ENCODE peak calls at places on chromosome 2, in eight cellular contexts. One of them, this sample, is unnamed. For H3K4me1, the result is how much of the 10 kb centered on the place peaks cover.

GRCh38 chr2:98295721-98296414 is 50.4 kb upstream of the CNGA3 start:
- DNase-seq in cardiac muscle cell: peak
- DNase-seq in pancreas: no peak
- DNase-seq in right cardiac atrium: no peak
- DNase-seq in body of pancreas: no peak
- DNase-seq in uterus: no peak
- DNase-seq in upper lobe of right lung: no peak
- DNase-seq in A549: no peak
- DNase-seq in this sample: no peak

GRCh38 chr2:197969391-197969893 is 165.0 kb downstream of the PLCL1 start:
- DNase-seq in cardiac muscle cell: peak
- DNase-seq in pancreas: no peak
- DNase-seq in right cardiac atrium: no peak
- DNase-seq in body of pancreas: no peak
- DNase-seq in uterus: no peak
- DNase-seq in upper lobe of right lung: no peak
- DNase-seq in A549: no peak
- DNase-seq in this sample: no peak

GRCh38 chr2:43265006-43265770 is 38.8 kb upstream of the ZFP36L2 start:
- DNase-seq in cardiac muscle cell: peak
- DNase-seq in pancreas: no peak
- DNase-seq in right cardiac atrium: peak
- DNase-seq in body of pancreas: no peak
- DNase-seq in uterus: peak
- DNase-seq in upper lobe of right lung: no peak
- DNase-seq in A549: no peak
- DNase-seq in this sample: peak

GRCh38 chr2:12721571-12722444 is 5.1 kb downstream of the TRIB2 start:
- DNase-seq in cardiac muscle cell: peak
- DNase-seq in pancreas: no peak
- DNase-seq in right cardiac atrium: peak
- DNase-seq in body of pancreas: no peak
- DNase-seq in uterus: no peak
- DNase-seq in upper lobe of right lung: no peak
- DNase-seq in A549: no peak
- DNase-seq in this sample: no peak

GRCh38 chr2:25310965-25311865 is 30.5 kb downstream of the DNMT3A start:
- DNase-seq in cardiac muscle cell: no peak
- DNase-seq in pancreas: peak
- DNase-seq in right cardiac atrium: no peak
- DNase-seq in body of pancreas: peak
- DNase-seq in uterus: no peak
- DNase-seq in upper lobe of right lung: peak
- DNase-seq in A549: no peak
- DNase-seq in this sample: no peak

GRCh38 chr2:105141099-105141614 is 100.4 kb upstream of the GPR45 start:
- DNase-seq in cardiac muscle cell: no peak
- DNase-seq in pancreas: no peak
- DNase-seq in right cardiac atrium: no peak
- DNase-seq in body of pancreas: no peak
- DNase-seq in uterus: no peak
- DNase-seq in upper lobe of right lung: no peak
- DNase-seq in A549: no peak
- DNase-seq in this sample: no peak

GRCh38 chr2:25312958-25313710 is 28.6 kb downstream of the DNMT3A start:
- DNase-seq in cardiac muscle cell: no peak
- DNase-seq in pancreas: no peak
- DNase-seq in right cardiac atrium: no peak
- DNase-seq in body of pancreas: no peak
- DNase-seq in uterus: no peak
- DNase-seq in upper lobe of right lung: no peak
- DNase-seq in A549: no peak
- DNase-seq in this sample: no peak

GRCh38 chr2:191894681-191895147 is 47.8 kb upstream of the CAVIN2 start:
- DNase-seq in cardiac muscle cell: peak
- DNase-seq in pancreas: no peak
- DNase-seq in right cardiac atrium: no peak
- DNase-seq in body of pancreas: no peak
- DNase-seq in uterus: no peak
- DNase-seq in upper lobe of right lung: no peak
- DNase-seq in A549: peak
- DNase-seq in this sample: no peak

GRCh38 chr2:1556286-1556685 is 143.0 kb downstream of the TPO start:
- DNase-seq in cardiac muscle cell: no peak
- DNase-seq in pancreas: no peak
- DNase-seq in right cardiac atrium: no peak
- DNase-seq in body of pancreas: no peak
- DNase-seq in uterus: no peak
- DNase-seq in upper lobe of right lung: no peak
- DNase-seq in A549: no peak
- DNase-seq in this sample: no peak

GRCh38 chr2:57720728-57721627 is 325.6 kb upstream of the VRK2 start:
- DNase-seq in cardiac muscle cell: peak
- DNase-seq in pancreas: no peak
- DNase-seq in right cardiac atrium: peak
- DNase-seq in body of pancreas: peak
- DNase-seq in uterus: no peak
- DNase-seq in upper lobe of right lung: peak
- DNase-seq in A549: peak
- DNase-seq in this sample: no peak

GRCh38 chr2:196535080-196535479 is 104.4 kb upstream of the CCDC150 start:
- DNase-seq in cardiac muscle cell: no peak
- DNase-seq in pancreas: no peak
- DNase-seq in right cardiac atrium: no peak
- DNase-seq in body of pancreas: no peak
- DNase-seq in uterus: no peak
- DNase-seq in upper lobe of right lung: no peak
- DNase-seq in A549: no peak
- DNase-seq in this sample: no peak

GRCh38 chr2:160253440-160254296 is 53.6 kb upstream of the ITGB6 start:
- DNase-seq in cardiac muscle cell: no peak
- DNase-seq in pancreas: no peak
- DNase-seq in right cardiac atrium: no peak
- DNase-seq in body of pancreas: no peak
- DNase-seq in uterus: no peak
- DNase-seq in upper lobe of right lung: no peak
- DNase-seq in A549: peak
- DNase-seq in this sample: no peak

GRCh38 chr2:2704380-2705093 is 373.5 kb upstream of the MYT1L start:
- DNase-seq in cardiac muscle cell: no peak
- DNase-seq in pancreas: no peak
- DNase-seq in right cardiac atrium: no peak
- DNase-seq in body of pancreas: no peak
- DNase-seq in uterus: no peak
- DNase-seq in upper lobe of right lung: no peak
- DNase-seq in A549: no peak
- DNase-seq in this sample: no peak

DNA sequence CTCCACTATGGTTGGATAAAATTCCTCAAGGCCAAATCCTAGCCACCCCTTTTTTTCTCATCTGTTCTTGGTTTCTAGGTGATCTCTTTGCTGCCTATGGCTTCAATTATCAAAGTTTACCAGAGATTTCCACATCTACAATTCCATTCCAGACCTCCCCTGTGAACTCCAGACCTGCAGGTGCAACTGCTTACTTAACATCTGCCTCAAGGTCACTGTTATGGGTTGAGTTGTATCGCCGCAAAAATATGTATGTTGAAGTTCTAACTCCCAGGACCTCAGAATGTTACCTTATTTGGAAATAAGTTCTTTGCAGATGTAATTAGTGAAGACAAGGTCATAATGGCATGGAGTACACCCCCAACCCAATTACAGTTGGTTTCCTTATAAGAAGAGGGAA is 60.4 kb upstream of the SOS1 start:
- DNase-seq in cardiac muscle cell: no peak
- DNase-seq in pancreas: no peak
- DNase-seq in right cardiac atrium: no peak
- DNase-seq in body of pancreas: no peak
- DNase-seq in uterus: no peak
- DNase-seq in upper lobe of right lung: no peak
- DNase-seq in A549: no peak
- DNase-seq in this sample: no peak
- H3K4me1 ChIP-seq in cardiac muscle cell: under half
- H3K4me1 ChIP-seq in pancreas: under half
- H3K4me1 ChIP-seq in right cardiac atrium: under half
- H3K4me1 ChIP-seq in body of pancreas: under half
- H3K4me1 ChIP-seq in uterus: under half
- H3K4me1 ChIP-seq in upper lobe of right lung: under half
- H3K4me1 ChIP-seq in A549: under half
- H3K4me1 ChIP-seq in this sample: under half

GRCh38 chr2:174248187-174248997 is at the start of gene OLA1:
- DNase-seq in cardiac muscle cell: peak
- DNase-seq in pancreas: peak
- DNase-seq in right cardiac atrium: peak
- DNase-seq in body of pancreas: peak
- DNase-seq in uterus: peak
- DNase-seq in upper lobe of right lung: peak
- DNase-seq in A549: peak
- DNase-seq in this sample: peak

GRCh38 chr2:174246944-174247381 is 1.4 kb downstream of the OLA1 start:
- DNase-seq in cardiac muscle cell: no peak
- DNase-seq in pancreas: no peak
- DNase-seq in right cardiac atrium: no peak
- DNase-seq in body of pancreas: peak
- DNase-seq in uterus: no peak
- DNase-seq in upper lobe of right lung: no peak
- DNase-seq in A549: no peak
- DNase-seq in this sample: no peak

GRCh38 chr2:174243812-174244211 is 4.5 kb downstream of the OLA1 start:
- DNase-seq in cardiac muscle cell: no peak
- DNase-seq in pancreas: no peak
- DNase-seq in right cardiac atrium: no peak
- DNase-seq in body of pancreas: no peak
- DNase-seq in uterus: no peak
- DNase-seq in upper lobe of right lung: no peak
- DNase-seq in A549: no peak
- DNase-seq in this sample: no peak

GRCh38 chr2:174247474-174248186 is 702 bp downstream of the OLA1 start:
- DNase-seq in cardiac muscle cell: peak
- DNase-seq in pancreas: no peak
- DNase-seq in right cardiac atrium: no peak
- DNase-seq in body of pancreas: peak
- DNase-seq in uterus: peak
- DNase-seq in upper lobe of right lung: no peak
- DNase-seq in A549: peak
- DNase-seq in this sample: peak

DNA sequence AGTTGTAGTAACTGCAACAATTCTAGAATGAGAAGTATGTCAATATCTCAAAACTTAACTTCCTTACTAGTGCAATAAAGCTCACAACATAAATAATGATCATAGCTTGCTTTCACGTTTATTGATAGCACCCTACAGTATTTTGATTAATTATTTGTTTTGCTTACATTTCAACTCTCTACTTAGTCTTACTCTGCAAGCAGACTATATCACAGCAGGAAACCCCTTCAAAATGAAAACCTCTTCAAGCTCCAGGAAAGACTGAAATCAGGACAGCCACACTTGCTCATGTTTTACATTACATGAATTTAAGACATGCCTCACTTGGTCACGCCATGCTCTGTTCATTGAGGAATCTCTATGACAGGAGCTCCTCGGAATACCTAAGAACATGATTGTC is 3.3 kb downstream of the OLA1 start:
- DNase-seq in cardiac muscle cell: no peak
- DNase-seq in pancreas: no peak
- DNase-seq in right cardiac atrium: no peak
- DNase-seq in body of pancreas: no peak
- DNase-seq in uterus: no peak
- DNase-seq in upper lobe of right lung: no peak
- DNase-seq in A549: no peak
- DNase-seq in this sample: no peak
- H3K4me3 ChIP-seq in cardiac muscle cell: no peak
- H3K4me3 ChIP-seq in pancreas: no peak
- H3K4me3 ChIP-seq in right cardiac atrium: no peak
- H3K4me3 ChIP-seq in body of pancreas: no peak
- H3K4me3 ChIP-seq in uterus: no peak
- H3K4me3 ChIP-seq in upper lobe of right lung: no peak
- H3K4me3 ChIP-seq in A549: no peak
- H3K4me3 ChIP-seq in this sample: no peak

GRCh38 chr2:234492687-234493086 is 4.2 kb downstream of the ARL4C start:
- DNase-seq in cardiac muscle cell: no peak
- DNase-seq in pancreas: no peak
- DNase-seq in right cardiac atrium: no peak
- DNase-seq in body of pancreas: no peak
- DNase-seq in uterus: no peak
- DNase-seq in upper lobe of right lung: no peak
- DNase-seq in A549: no peak
- DNase-seq in this sample: no peak

GRCh38 chr2:234491897-234492296 is 5.0 kb downstream of the ARL4C start:
- DNase-seq in cardiac muscle cell: no peak
- DNase-seq in pancreas: no peak
- DNase-seq in right cardiac atrium: no peak
- DNase-seq in body of pancreas: no peak
- DNase-seq in uterus: no peak
- DNase-seq in upper lobe of right lung: no peak
- DNase-seq in A549: no peak
- DNase-seq in this sample: no peak

GRCh38 chr2:234491281-234491680 is 5.6 kb downstream of the ARL4C start:
- DNase-seq in cardiac muscle cell: no peak
- DNase-seq in pancreas: no peak
- DNase-seq in right cardiac atrium: no peak
- DNase-seq in body of pancreas: no peak
- DNase-seq in uterus: no peak
- DNase-seq in upper lobe of right lung: no peak
- DNase-seq in A549: no peak
- DNase-seq in this sample: no peak

GRCh38 chr2:234490239-234491074 is 6.4 kb downstream of the ARL4C start:
- DNase-seq in cardiac muscle cell: no peak
- DNase-seq in pancreas: no peak
- DNase-seq in right cardiac atrium: no peak
- DNase-seq in body of pancreas: no peak
- DNase-seq in uterus: no peak
- DNase-seq in upper lobe of right lung: no peak
- DNase-seq in A549: no peak
- DNase-seq in this sample: no peak

DNA sequence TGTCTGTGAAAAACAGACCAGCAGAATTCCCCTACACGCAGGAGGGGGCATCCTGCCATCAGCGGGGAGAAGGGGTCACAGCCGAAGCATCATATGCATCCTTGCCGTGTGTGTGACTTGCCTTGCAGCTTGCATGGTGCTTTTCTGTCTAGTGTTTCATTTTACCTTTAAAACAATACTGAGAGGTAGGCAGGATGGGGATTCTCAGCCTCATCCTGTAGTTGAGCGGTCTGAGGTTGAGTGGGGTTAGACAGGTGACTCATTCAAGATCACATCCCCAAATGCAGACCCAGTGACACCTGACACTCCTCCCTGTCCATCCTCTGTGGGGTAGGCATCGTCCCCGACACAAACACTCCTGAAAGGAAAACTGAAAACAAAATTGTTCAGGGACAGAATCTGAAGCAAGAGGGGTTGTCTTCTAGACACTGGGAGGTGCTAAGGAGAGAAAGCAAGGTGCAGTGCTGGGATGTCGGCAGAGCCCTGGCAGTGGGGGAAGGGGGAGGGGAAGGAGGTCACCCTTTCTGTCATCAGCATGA is 7.9 kb downstream of the ARL4C start:
- DNase-seq in cardiac muscle cell: no peak
- DNase-seq in pancreas: no peak
- DNase-seq in right cardiac atrium: no peak
- DNase-seq in body of pancreas: no peak
- DNase-seq in uterus: no peak
- DNase-seq in upper lobe of right lung: no peak
- DNase-seq in A549: no peak
- DNase-seq in this sample: peak
- H3K4me1 ChIP-seq in cardiac muscle cell: under half
- H3K4me1 ChIP-seq in pancreas: under half
- H3K4me1 ChIP-seq in right cardiac atrium: under half
- H3K4me1 ChIP-seq in body of pancreas: under half
- H3K4me1 ChIP-seq in uterus: under half
- H3K4me1 ChIP-seq in upper lobe of right lung: under half
- H3K4me1 ChIP-seq in A549: under half
- H3K4me1 ChIP-seq in this sample: under half

GRCh38 chr2:144937899-144938298 is 418.0 kb upstream of the ZEB2 start:
- DNase-seq in cardiac muscle cell: peak
- DNase-seq in pancreas: no peak
- DNase-seq in right cardiac atrium: no peak
- DNase-seq in body of pancreas: no peak
- DNase-seq in uterus: peak
- DNase-seq in upper lobe of right lung: no peak
- DNase-seq in A549: no peak
- DNase-seq in this sample: no peak
- H3K4me3 ChIP-seq in cardiac muscle cell: no peak
- H3K4me3 ChIP-seq in pancreas: no peak
- H3K4me3 ChIP-seq in right cardiac atrium: no peak
- H3K4me3 ChIP-seq in body of pancreas: no peak
- H3K4me3 ChIP-seq in uterus: no peak
- H3K4me3 ChIP-seq in upper lobe of right lung: no peak
- H3K4me3 ChIP-seq in A549: no peak
- H3K4me3 ChIP-seq in this sample: no peak